ENCODE peak calls at places on chromosome 19, in four cellular contexts. One of them, this sample, is unnamed.

GRCh38 chr19:55258476-55258827 is 365 bp downstream of the PPP6R1 start:
- DNase-seq in A549: no peak
- DNase-seq in H1: no peak
- DNase-seq in HCT116: no peak
- DNase-seq in this sample: no peak

GRCh38 chr19:377801-378581 is 31.0 kb downstream of the C2CD4C start:
- DNase-seq in A549: peak; percentile 44
- DNase-seq in H1: no peak
- DNase-seq in HCT116: no peak
- DNase-seq in this sample: no peak

GRCh38 chr19:10884273-10884672 is 12.9 kb downstream of the CARM1 start:
- DNase-seq in A549: no peak
- DNase-seq in H1: no peak
- DNase-seq in HCT116: peak; percentile 13
- DNase-seq in this sample: no peak

GRCh38 chr19:41934849-41935374 is 6.7 kb upstream of the ERFL start:
- DNase-seq in A549: peak; percentile 80
- DNase-seq in H1: peak; percentile 62
- DNase-seq in HCT116: peak; percentile 43
- DNase-seq in this sample: peak; percentile 67

GRCh38 chr19:17419154-17419490 is 725 bp upstream of the MVB12A start:
- DNase-seq in A549: no peak
- DNase-seq in H1: no peak
- DNase-seq in HCT116: no peak
- DNase-seq in this sample: peak; percentile 25

GRCh38 chr19:41355802-41356201 is 2.1 kb upstream of the TGFB1 start:
- DNase-seq in A549: no peak
- DNase-seq in H1: no peak
- DNase-seq in HCT116: no peak
- DNase-seq in this sample: no peak

GRCh38 chr19:44644391-44645016 is 794 bp downstream of the PVR start:
- DNase-seq in A549: peak; percentile 82
- DNase-seq in H1: peak; percentile 21
- DNase-seq in HCT116: no peak
- DNase-seq in this sample: peak; percentile 45

GRCh38 chr19:7211191-7211988 is 82.8 kb downstream of the INSR start:
- DNase-seq in A549: no peak
- DNase-seq in H1: no peak
- DNase-seq in HCT116: no peak
- DNase-seq in this sample: no peak

GRCh38 chr19:23281663-23282276 is 31.6 kb upstream of the ZNF724 start:
- DNase-seq in A549: no peak
- DNase-seq in H1: no peak
- DNase-seq in HCT116: no peak
- DNase-seq in this sample: no peak

GRCh38 chr19:32971012-32971595 is 654 bp downstream of the CEP89 start:
- DNase-seq in A549: no peak
- DNase-seq in H1: no peak
- DNase-seq in HCT116: no peak
- DNase-seq in this sample: no peak

GRCh38 chr19:48807590-48808308 is 3.1 kb downstream of the BCAT2 start:
- DNase-seq in A549: peak; percentile 48
- DNase-seq in H1: no peak
- DNase-seq in HCT116: no peak
- DNase-seq in this sample: peak; percentile 41

GRCh38 chr19:10634881-10635463 is 9.6 kb downstream of the SLC44A2 start:
- DNase-seq in A549: no peak
- DNase-seq in H1: no peak
- DNase-seq in HCT116: no peak
- DNase-seq in this sample: no peak

GRCh38 chr19:50461066-50461875 is 15.0 kb upstream of the EMC10 start:
- DNase-seq in A549: peak; percentile 87
- DNase-seq in H1: no peak
- DNase-seq in HCT116: peak; percentile 48
- DNase-seq in this sample: peak; percentile 69

GRCh38 chr19:10243606-10244005 is 8.4 kb upstream of the MRPL4 start:
- DNase-seq in A549: no peak
- DNase-seq in H1: no peak
- DNase-seq in HCT116: no peak
- DNase-seq in this sample: no peak

DNA sequence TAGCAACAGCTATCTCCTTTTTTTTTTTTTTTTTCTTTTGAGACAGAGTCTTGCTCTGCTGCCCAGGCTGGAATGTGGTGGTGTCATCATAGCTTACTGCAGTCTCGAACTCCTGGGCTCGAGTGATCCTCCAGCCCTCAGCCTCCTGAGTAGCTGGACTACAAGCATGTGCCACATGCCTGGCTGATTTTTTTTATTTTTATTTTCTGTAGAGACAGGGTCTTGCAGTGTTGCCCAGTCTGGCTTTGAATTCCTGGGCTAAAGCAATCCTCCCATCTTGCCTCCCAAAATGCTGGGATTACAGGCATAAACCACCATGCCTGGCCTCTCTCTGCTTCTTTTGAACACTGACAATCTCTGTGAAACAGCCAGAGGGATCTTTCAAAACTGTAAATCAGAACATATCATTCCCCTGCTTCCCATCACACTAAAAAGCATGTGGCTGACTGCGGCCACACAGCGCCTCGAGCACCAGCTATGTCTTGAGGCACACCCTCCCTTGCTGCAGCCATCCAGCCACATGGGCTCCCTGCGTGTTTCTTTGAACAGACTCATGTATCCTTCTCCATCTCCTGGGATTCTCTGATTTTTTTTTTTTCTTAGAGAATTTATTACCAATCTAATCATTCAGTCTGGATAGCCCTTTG is 110.6 kb downstream of the SIPA1L3 start:
- DNase-seq in A549: no peak
- DNase-seq in H1: no peak
- DNase-seq in HCT116: no peak
- DNase-seq in this sample: no peak
- TF ChIP-seq CTCF in A549: no peak
- TF ChIP-seq CTCF in H1: no peak
- TF ChIP-seq CTCF in HCT116: no peak
- TF ChIP-seq CTCF in this sample: no peak

DNA sequence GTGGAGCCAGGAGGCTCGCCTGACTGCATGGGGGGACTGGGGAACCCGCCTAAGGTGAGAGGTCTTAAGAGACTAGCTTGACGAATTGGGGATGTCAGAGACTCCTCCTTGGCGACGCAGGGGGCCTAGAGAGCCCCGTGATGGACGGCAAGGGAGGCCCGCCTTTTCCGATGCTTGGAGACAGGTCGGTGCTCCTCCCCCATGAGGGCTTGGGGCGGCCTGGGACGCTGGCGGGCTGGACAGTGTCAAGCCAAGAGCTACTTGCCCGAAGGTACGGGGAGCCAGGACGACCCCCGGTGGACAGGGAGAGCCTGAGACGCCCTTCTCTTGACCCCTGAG is 636 bp downstream of the SDHAF1 start:
- DNase-seq in A549: peak; percentile 69
- DNase-seq in H1: no peak
- DNase-seq in HCT116: no peak
- DNase-seq in this sample: peak; percentile 66
- TF ChIP-seq MAX in A549: no peak
- TF ChIP-seq MAX in H1: no peak
- TF ChIP-seq MAX in HCT116: no peak
- TF ChIP-seq MAX in this sample: no peak

GRCh38 chr19:3024509-3024869 is 4.6 kb downstream of the TLE2 start:
- DNase-seq in A549: no peak
- DNase-seq in H1: no peak
- DNase-seq in HCT116: no peak
- DNase-seq in this sample: no peak

GRCh38 chr19:3017923-3018322 is 11.2 kb downstream of the TLE2 start:
- DNase-seq in A549: no peak
- DNase-seq in H1: no peak
- DNase-seq in HCT116: no peak
- DNase-seq in this sample: no peak

GRCh38 chr19:3019211-3019854 is 9.7 kb downstream of the TLE2 start:
- DNase-seq in A549: no peak
- DNase-seq in H1: no peak
- DNase-seq in HCT116: no peak
- DNase-seq in this sample: no peak

GRCh38 chr19:3024870-3025515 is 4.1 kb downstream of the TLE2 start:
- DNase-seq in A549: no peak
- DNase-seq in H1: no peak
- DNase-seq in HCT116: no peak
- DNase-seq in this sample: no peak

GRCh38 chr19:3020321-3020960 is 8.6 kb downstream of the TLE2 start:
- DNase-seq in A549: no peak
- DNase-seq in H1: no peak
- DNase-seq in HCT116: no peak
- DNase-seq in this sample: no peak
- TF ChIP-seq POLR2A in A549: no peak
- TF ChIP-seq POLR2A in H1: no peak
- TF ChIP-seq POLR2A in HCT116: no peak
- TF ChIP-seq POLR2A in this sample: no peak

GRCh38 chr19:12126707-12127106 is 13.4 kb downstream of the ZNF20 start:
- DNase-seq in A549: no peak
- DNase-seq in H1: no peak
- DNase-seq in HCT116: no peak
- DNase-seq in this sample: peak; percentile 24
- TF ChIP-seq CTCF in A549: no peak
- TF ChIP-seq CTCF in H1: no peak
- TF ChIP-seq CTCF in HCT116: peak; percentile 40
- TF ChIP-seq CTCF in this sample: peak; percentile 40